ENCODE peak calls at places on chromosomes 4 and X, in nine cellular contexts. W is psoas muscle, Q is A549, G is heart right ventricle, T is MM.1S, H is GM23338, I is OCI-LY7, X is coronary artery, V is left ventricle myocardium inferior. Z is an unnamed sample.

GRCh38 chr4:135601351-135601750 is 1399.8 kb upstream of the PABPC4L start:
- DNase-seq in W (no peak), Q (no peak), G (no peak), T (no peak), H (no peak), I (no peak), X (no peak), V (no peak), Z (no peak)

GRCh38 chr4:40954119-40954668 is 204.4 kb downstream of the NSUN7 start:
- DNase-seq in W (no peak), Q (no peak), G (no peak), T (no peak), H (no peak), I (peak), X (no peak), V (no peak), Z (no peak)

GRCh38 chrX:101462892-101463291 is 22.4 kb upstream of the ARMCX4 start:
- DNase-seq in W (no peak), Q (peak), G (no peak), T (peak), H (peak), I (peak), X (no peak), V (no peak), Z (no peak)

GRCh38 chr4:184317234-184317918 is 99.7 kb upstream of the ENPP6 start:
- DNase-seq in W (no peak), Q (no peak), G (no peak), T (no peak), H (no peak), I (no peak), X (no peak), V (no peak), Z (no peak)

GRCh38 chr4:155600246-155600645 is 66.4 kb upstream of the GUCY1A1 start:
- DNase-seq in W (no peak), Q (no peak), G (no peak), T (no peak), H (no peak), I (no peak), X (no peak), V (no peak), Z (no peak)

GRCh38 chr4:159390648-159391047 is 287.8 kb downstream of the RAPGEF2 start:
- DNase-seq in W (no peak), Q (no peak), G (no peak), T (no peak), H (no peak), I (no peak), X (no peak), V (no peak), Z (no peak)

GRCh38 chr4:56626963-56627362 is 54.1 kb downstream of the HOPX start:
- DNase-seq in W (no peak), Q (no peak), G (no peak), T (peak), H (no peak), I (no peak), X (no peak), V (no peak), Z (no peak)

GRCh38 chr4:119872344-119873031 is 194.2 kb downstream of the MAD2L1 start:
- DNase-seq in W (no peak), Q (no peak), G (no peak), T (no peak), H (no peak), I (no peak), X (no peak), V (no peak), Z (no peak)

GRCh38 chrX:50100188-50100587 is 100.6 kb downstream of the AKAP4 start:
- DNase-seq in W (no peak), Q (peak), G (no peak), T (no peak), H (peak), I (peak), X (no peak), V (no peak), Z (peak)

GRCh38 chrX:2969021-2969420 is 37.3 kb upstream of the ARSH start:
- DNase-seq in W (no peak), Q (no peak), G (no peak), T (no peak), H (no peak), I (no peak), X (no peak), V (no peak), Z (no peak)

GRCh38 chr4:95524184-95524583 is 24.6 kb downstream of the UNC5C start:
- DNase-seq in W (no peak), Q (no peak), G (no peak), T (no peak), H (no peak), I (no peak), X (no peak), V (no peak), Z (no peak)

GRCh38 chrX:120791013-120791643 is 84.5 kb downstream of the CT47B1 start:
- DNase-seq in W (peak), Q (no peak), G (peak), T (no peak), H (no peak), I (no peak), X (no peak), V (peak), Z (no peak)

GRCh38 chr4:147381749-147382148 is 99.1 kb upstream of the EDNRA start:
- DNase-seq in W (no peak), Q (no peak), G (no peak), T (no peak), H (no peak), I (no peak), X (no peak), V (no peak), Z (no peak)

GRCh38 chrX:17459596-17459995 is 84.6 kb downstream of the NHS start:
- DNase-seq in W (no peak), Q (no peak), G (no peak), T (no peak), H (no peak), I (no peak), X (no peak), V (no peak), Z (no peak)

GRCh38 chr4:41815478-41815877 is 67.0 kb upstream of the PHOX2B start:
- DNase-seq in W (no peak), Q (no peak), G (no peak), T (no peak), H (no peak), I (no peak), X (no peak), V (no peak), Z (no peak)

GRCh38 chrX:93594780-93595179 is 78.6 kb downstream of the NAP1L3 start:
- DNase-seq in W (no peak), Q (no peak), G (no peak), T (no peak), H (no peak), I (no peak), X (no peak), V (no peak), Z (no peak)

GRCh38 chr4:144582105-144582850 is 63.7 kb upstream of the HHIP start:
- DNase-seq in W (no peak), Q (no peak), G (no peak), T (no peak), H (no peak), I (no peak), X (no peak), V (no peak), Z (no peak)

GRCh38 chrX:5474282-5474681 is 754.4 kb downstream of the NLGN4X start:
- DNase-seq in W (no peak), Q (no peak), G (no peak), T (no peak), H (no peak), I (no peak), X (no peak), V (no peak), Z (no peak)

GRCh38 chrX:39242187-39242586 is 440.9 kb downstream of the MID1IP1 start:
- DNase-seq in W (no peak), Q (peak), G (no peak), T (peak), H (peak), I (peak), X (no peak), V (no peak), Z (peak)

GRCh38 chrX:148664171-148664570 is 163.8 kb downstream of the AFF2 start:
- DNase-seq in W (no peak), Q (no peak), G (no peak), T (no peak), H (no peak), I (no peak), X (no peak), V (no peak), Z (no peak)

GRCh38 chrX:81259008-81259713 is 57.3 kb downstream of the SH3BGRL start:
- DNase-seq in W (no peak), Q (no peak), G (no peak), T (no peak), H (no peak), I (no peak), X (no peak), V (no peak), Z (no peak)

GRCh38 chr4:71602271-71602890 is 181.5 kb downstream of the GC start:
- DNase-seq in W (no peak), Q (no peak), G (no peak), T (no peak), H (no peak), I (no peak), X (no peak), V (no peak), Z (no peak)

GRCh38 chrX:134368140-134368539 is 91.8 kb upstream of the HPRT1 start:
- DNase-seq in W (no peak), Q (no peak), G (no peak), T (no peak), H (peak), I (no peak), X (no peak), V (no peak), Z (no peak)

GRCh38 chr4:158121203-158121586 is 51.6 kb downstream of the GASK1B start:
- DNase-seq in W (no peak), Q (no peak), G (no peak), T (no peak), H (no peak), I (no peak), X (no peak), V (no peak), Z (no peak)

GRCh38 chr4:26863512-26863911 is 2.9 kb downstream of the STIM2 start:
- DNase-seq in W (no peak), Q (no peak), G (no peak), T (no peak), H (no peak), I (no peak), X (no peak), V (no peak), Z (no peak)
- H3K4me3 ChIP-seq in W (peak), Q (no peak), G (no peak), T (no peak), H (no peak), I (peak), X (no peak), V (peak), Z (no peak)

GRCh38 chr4:169044723-169045447 is 34.8 kb upstream of the CBR4 start:
- DNase-seq in W (no peak), Q (no peak), G (no peak), T (no peak), H (no peak), I (no peak), X (no peak), V (no peak), Z (no peak)
- TF ChIP-seq CTCF in W (no peak), Q (no peak), G (no peak), T (no peak), H (no peak), I (no peak), X (no peak), V (no peak), Z (no peak)

DNA sequence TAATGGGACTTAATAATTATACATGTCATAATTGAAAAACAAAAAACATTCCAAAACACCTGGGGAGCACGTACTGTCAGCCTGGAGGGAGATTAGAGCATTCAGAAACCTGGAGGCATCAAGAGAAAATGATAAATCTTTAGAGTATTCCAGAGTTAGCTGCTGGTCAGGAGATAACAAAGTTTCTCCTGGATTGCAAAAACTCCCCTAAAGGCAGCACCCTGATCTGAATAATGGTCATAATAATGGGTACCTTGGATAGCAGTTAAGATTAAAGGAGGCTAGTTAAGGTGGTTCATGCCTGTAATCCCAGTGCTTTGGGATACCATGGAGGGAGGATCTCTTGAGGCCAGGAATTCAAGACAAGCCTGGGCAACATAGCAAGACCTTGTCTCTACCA is 15.9 kb upstream of the RAB40A start:
- DNase-seq in W (no peak), Q (no peak), G (no peak), T (no peak), H (no peak), I (no peak), X (no peak), V (no peak), Z (no peak)
- H3K27ac ChIP-seq in W (no peak), Q (no peak), G (no peak), T (no peak), H (no peak), I (no peak), X (peak), V (no peak), Z (no peak)

GRCh38 chr4:6563935-6564645 is 10.9 kb upstream of the MAN2B2 start:
- DNase-seq in W (no peak), Q (no peak), G (no peak), T (no peak), H (peak), I (no peak), X (no peak), V (no peak), Z (no peak)
- H3K4me3 ChIP-seq in W (peak), Q (peak), G (peak), T (no peak), H (peak), I (no peak), X (peak), V (peak), Z (no peak)

GRCh38 chrX:131826572-131826971 is 196.5 kb upstream of the STK26 start:
- DNase-seq in W (no peak), Q (no peak), G (no peak), T (peak), H (no peak), I (no peak), X (no peak), V (no peak), Z (no peak)

GRCh38 chrX:131818297-131818936 is 204.7 kb upstream of the STK26 start:
- DNase-seq in W (no peak), Q (no peak), G (no peak), T (no peak), H (no peak), I (no peak), X (no peak), V (no peak), Z (no peak)

GRCh38 chrX:131827935-131828334 is 195.2 kb upstream of the STK26 start:
- DNase-seq in W (no peak), Q (no peak), G (no peak), T (peak), H (peak), I (peak), X (no peak), V (no peak), Z (peak)

GRCh38 chrX:131816551-131817136 is 206.5 kb upstream of the STK26 start:
- DNase-seq in W (peak), Q (no peak), G (no peak), T (peak), H (no peak), I (peak), X (no peak), V (no peak), Z (no peak)

DNA sequence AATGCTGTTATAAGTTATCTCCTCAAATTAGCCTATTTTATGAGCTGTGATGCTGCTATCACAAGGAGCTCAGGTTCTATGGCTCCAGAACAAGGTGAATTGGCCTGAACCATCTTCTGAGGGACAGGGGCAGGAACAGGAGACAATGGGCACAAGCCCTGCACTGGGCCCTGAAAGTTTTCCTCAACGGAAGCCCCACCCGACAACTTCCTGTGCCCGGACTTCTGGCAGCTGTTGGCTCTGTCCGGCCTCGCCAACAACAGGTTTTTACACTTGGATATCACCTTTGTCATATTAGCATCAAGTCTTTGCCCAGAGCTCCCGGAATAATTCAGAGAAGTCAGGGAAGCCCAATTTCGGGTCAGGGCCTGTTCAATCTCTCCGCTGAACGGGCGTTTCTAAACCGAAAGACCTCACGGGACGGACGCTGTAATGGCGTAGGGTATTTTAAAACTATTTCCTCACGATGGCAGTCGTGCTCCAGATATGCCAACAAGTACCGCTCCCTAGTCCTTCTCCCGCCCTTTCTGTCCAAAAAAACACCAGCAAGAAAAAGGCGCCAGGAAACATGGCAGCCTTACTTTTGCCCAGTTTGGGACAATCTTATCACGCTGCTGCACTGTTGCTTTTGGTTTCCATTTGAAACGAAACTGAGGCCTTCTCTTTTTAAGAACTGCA is 201.0 kb upstream of the STK26 start:
- DNase-seq in W (peak), Q (no peak), G (no peak), T (peak), H (no peak), I (no peak), X (peak), V (no peak), Z (no peak)
- TF ChIP-seq CTCF in W (peak), Q (no peak), G (peak), T (peak), H (no peak), I (no peak), X (peak), V (no peak), Z (no peak)

GRCh38 chrX:110316351-110317078 is 1.4 kb downstream of the AMMECR1 start:
- DNase-seq in W (no peak), Q (no peak), G (no peak), T (peak), H (no peak), I (no peak), X (no peak), V (no peak), Z (no peak)
- H3K27ac ChIP-seq in W (no peak), Q (peak), G (no peak), T (no peak), H (no peak), I (no peak), X (no peak), V (no peak), Z (no peak)

GRCh38 chr4:153432971-153433752 is 33.0 kb upstream of the TMEM131L start:
- DNase-seq in W (peak), Q (peak), G (peak), T (peak), H (peak), I (peak), X (no peak), V (peak), Z (peak)
- H3K4me3 ChIP-seq in W (peak), Q (no peak), G (no peak), T (peak), H (no peak), I (peak), X (no peak), V (no peak), Z (no peak)

DNA sequence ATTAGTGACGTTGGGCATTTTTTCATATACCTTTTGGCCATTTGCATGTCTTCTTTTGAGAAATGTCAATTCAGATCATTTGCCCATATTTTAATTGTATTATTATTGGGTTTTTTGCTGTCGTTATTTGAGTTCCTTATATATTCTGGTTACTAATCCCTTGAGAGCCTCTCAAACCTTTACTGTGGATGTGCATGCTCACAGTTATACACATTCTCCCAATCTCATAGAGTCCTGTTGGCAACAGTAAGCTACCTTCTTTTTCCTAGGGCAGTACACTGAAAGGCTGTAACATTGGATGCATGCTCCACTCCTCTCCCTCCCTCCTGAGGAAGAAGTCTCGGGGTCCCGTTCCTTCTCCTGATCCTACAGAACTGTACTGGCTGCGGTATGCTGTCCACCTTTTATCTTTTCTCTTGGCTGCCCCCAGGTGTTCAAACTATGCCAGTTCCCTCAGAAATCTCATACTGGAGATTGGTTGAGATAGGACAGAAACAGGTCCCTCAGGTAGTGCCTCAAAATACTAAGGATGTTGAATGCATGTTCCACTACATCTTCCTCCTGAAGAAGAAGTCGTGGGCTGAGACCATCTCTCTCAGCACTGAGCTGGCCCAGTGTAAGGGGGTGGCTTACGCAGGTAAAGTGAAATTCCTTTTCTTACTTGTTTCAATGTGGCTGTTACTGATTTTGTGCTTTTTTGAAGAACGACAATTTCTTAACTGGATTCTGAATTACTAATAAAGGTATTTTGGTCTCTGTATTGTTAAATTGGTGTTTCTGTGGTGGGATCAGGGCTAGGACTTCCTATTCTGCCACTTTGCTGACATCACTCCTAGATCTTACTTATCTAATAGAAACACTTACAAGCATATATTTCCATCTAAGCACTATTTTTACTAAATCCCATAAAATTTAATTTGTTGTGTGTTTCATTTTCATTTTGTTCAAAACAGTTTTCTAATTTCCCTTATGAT is 145.4 kb upstream of the HUWE1 start:
- DNase-seq in W (no peak), Q (peak), G (no peak), T (peak), H (peak), I (peak), X (no peak), V (no peak), Z (peak)
- TF ChIP-seq CTCF in W (no peak), Q (peak), G (peak), T (peak), H (peak), I (peak), X (no peak), V (peak), Z (peak)

DNA sequence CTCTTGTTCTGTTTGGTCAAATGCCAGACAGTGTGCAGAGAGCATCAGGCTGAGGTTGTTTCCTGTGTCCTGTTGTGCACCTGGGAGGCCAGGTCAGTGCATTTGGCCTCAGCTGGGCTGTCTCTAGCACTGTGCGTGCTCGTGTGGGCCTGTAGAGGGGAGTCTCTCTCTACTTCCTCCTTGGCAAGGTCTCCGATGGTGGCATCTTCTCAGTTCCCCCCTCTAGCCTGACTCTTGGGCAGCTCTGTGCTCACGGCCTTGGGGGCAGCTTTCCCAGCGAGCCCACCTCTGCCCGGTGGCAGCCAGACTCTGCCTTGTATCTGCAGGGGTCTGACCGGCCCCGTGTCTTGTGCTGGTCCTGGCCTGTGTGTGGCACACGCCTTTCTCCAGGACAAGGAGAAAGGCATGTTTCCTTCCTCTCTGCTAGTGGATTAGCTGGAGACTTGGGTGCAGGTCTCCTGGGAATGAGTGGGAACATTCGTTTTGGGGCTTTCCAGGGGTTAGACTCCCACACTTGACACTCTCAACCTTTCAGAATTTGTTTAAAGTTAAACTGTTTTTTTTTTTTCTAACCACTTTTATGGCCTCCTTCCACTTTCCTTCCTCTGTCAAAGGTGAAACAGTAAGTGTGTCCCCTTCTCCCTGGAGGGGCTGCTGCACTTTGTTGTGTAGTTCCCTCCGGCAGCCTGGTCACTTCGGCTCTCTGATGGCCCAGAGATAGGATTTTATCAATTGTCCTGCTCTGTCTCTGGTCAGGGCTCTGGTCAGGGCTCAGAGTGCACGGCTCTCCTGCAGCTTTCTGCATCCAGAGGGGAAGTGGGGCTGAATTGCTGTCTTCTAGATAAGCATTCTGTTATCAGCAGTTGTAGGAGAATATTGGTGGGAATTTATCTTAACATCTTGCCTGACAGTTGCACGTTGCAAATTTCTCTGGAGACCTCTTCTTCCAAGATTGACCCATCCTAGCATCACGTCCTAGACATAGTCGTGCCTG is 62.5 kb downstream of the FAM193A start:
- DNase-seq in W (no peak), Q (no peak), G (no peak), T (peak), H (peak), I (peak), X (no peak), V (no peak), Z (peak)
- H3K27ac ChIP-seq in W (peak), Q (no peak), G (no peak), T (no peak), H (peak), I (peak), X (no peak), V (peak), Z (no peak)

GRCh38 chr4:174211611-174212044 is 71.8 kb downstream of the FBXO8 start:
- DNase-seq in W (no peak), Q (no peak), G (no peak), T (no peak), H (no peak), I (no peak), X (no peak), V (no peak), Z (peak)
- H3K4me3 ChIP-seq in W (no peak), Q (no peak), G (no peak), T (no peak), H (peak), I (no peak), X (no peak), V (peak), Z (peak)